ENCODE peak calls at places on chromosomes 11 and 22, in six cellular contexts. Q is heart right ventricle, H is IMR-90, X is mesendoderm, N is GM23248, O is thyroid gland. P is an unnamed sample.

GRCh38 chr11:1913271-1914060 is 6.0 kb upstream of the TNNT3 start:
- DNase-seq in Q (no peak), H (no peak), X (no peak), N (no peak), O (no peak), P (peak; percentile 28)

GRCh38 chr11:111855506-111855905 is 15.9 kb downstream of the ALG9 start:
- DNase-seq in Q (no peak), H (no peak), X (no peak), N (no peak), O (no peak), P (no peak)

GRCh38 chr11:1931791-1932480 is 12.4 kb downstream of the TNNT3 start:
- DNase-seq in Q (no peak), H (no peak), X (no peak), N (no peak), O (no peak), P (no peak)

GRCh38 chr11:135069043-135069442 is 657.0 kb upstream of the B3GAT1 start:
- DNase-seq in Q (no peak), H (no peak), X (peak; percentile 33), N (no peak), O (no peak), P (no peak)

GRCh38 chr11:8839957-8840945 is 70.7 kb upstream of the AKIP1 start:
- DNase-seq in Q (no peak), H (peak; percentile 74), X (peak; percentile 65), N (peak; percentile 25), O (peak; percentile 70), P (peak; percentile 37)

GRCh38 chr11:47943721-47944554 is 36.4 kb upstream of the PTPRJ start:
- DNase-seq in Q (no peak), H (no peak), X (peak; percentile 91), N (no peak), O (peak; percentile 53), P (no peak)

GRCh38 chr22:30855677-30856518 is 112.7 kb downstream of the MORC2 start:
- DNase-seq in Q (no peak), H (no peak), X (no peak), N (peak; percentile 46), O (no peak), P (no peak)

GRCh38 chr11:61961570-61962212 is 5.7 kb downstream of the FTH1 start:
- DNase-seq in Q (peak; percentile 67), H (no peak), X (no peak), N (peak; percentile 73), O (no peak), P (peak; percentile 68)

GRCh38 chr22:45200862-45201511 is 37.3 kb downstream of the NUP50 start:
- DNase-seq in Q (no peak), H (peak; percentile 98), X (peak; percentile 66), N (no peak), O (no peak), P (no peak)

GRCh38 chr11:120789391-120789790 is 234.5 kb upstream of the TBCEL start:
- DNase-seq in Q (no peak), H (no peak), X (no peak), N (no peak), O (no peak), P (no peak)

GRCh38 chr11:94678901-94679300 is 89.3 kb upstream of the AMOTL1 start:
- DNase-seq in Q (no peak), H (no peak), X (no peak), N (no peak), O (no peak), P (no peak)

GRCh38 chr22:44661070-44661469 is 40.9 kb upstream of the PRR5 start:
- DNase-seq in Q (no peak), H (no peak), X (peak; percentile 88), N (peak; percentile 47), O (no peak), P (peak; percentile 18)

GRCh38 chr11:122727101-122727929 is 71.8 kb downstream of the UBASH3B start:
- DNase-seq in Q (no peak), H (no peak), X (no peak), N (peak; percentile 37), O (no peak), P (no peak)
- H3K4me1 ChIP-seq in Q (peaks cover 20% of the 10 kb centered on the region), H (peaks cover 28% of the 10 kb centered on the region), X (peaks cover 4% of the 10 kb centered on the region), N (peaks cover 49% of the 10 kb centered on the region), O (no peaks in the 10 kb centered on the region), P (peaks cover 15% of the 10 kb centered on the region)

DNA sequence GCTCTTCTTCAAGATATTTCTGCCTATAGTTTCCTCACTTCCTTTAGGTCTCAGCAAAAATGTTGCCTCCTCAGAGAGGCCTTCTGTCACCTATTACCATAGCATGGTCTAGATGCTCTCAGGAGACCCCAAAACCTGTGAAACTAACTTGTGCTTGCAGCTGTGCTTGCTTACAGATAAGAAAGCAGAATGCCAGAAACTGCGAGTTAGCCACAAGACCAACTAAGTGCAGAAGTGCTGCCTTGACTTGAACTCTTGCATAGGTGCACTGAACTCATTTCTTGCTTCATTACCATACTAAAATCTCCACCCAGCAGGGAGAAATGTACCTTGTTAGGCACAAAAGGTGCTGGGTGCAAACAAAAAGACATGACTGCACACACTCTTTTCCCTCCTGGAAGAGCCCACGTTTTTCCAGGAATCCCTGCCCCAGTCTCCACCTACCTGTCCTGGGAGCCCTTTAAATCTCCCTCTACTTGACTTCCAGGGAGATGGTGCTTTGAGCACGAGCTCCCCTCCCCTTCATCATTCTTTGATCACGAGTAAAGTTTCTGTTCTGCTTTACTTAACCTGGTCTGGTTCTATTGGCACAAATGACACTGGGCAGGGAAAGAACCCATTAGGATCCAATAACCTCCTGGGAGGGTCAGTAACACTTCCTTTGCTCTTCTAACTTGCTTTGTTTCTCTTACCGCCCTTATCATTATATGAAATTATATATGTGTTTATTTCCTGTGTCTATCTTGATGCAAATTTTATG is 137.7 kb upstream of the DDI1 start:
- DNase-seq in Q (no peak), H (no peak), X (no peak), N (no peak), O (no peak), P (no peak)
- H3K4me1 ChIP-seq in Q (peaks cover 2% of the 10 kb centered on the region), H (peaks cover 8% of the 10 kb centered on the region), X (peaks cover 3% of the 10 kb centered on the region), N (peaks cover 11% of the 10 kb centered on the region), O (no peaks in the 10 kb centered on the region), P (no peaks in the 10 kb centered on the region)

GRCh38 chr11:69703711-69704507 is at the start of gene FGF19:
- DNase-seq in Q (no peak), H (no peak), X (peak; percentile 64), N (peak; percentile 28), O (no peak), P (no peak)
- H3K4me1 ChIP-seq in Q (peaks cover 41% of the 10 kb centered on the region), H (peaks cover 2% of the 10 kb centered on the region), X (no peaks in the 10 kb centered on the region), N (no peaks in the 10 kb centered on the region), O (peaks cover 35% of the 10 kb centered on the region), P (peaks cover 14% of the 10 kb centered on the region)

DNA sequence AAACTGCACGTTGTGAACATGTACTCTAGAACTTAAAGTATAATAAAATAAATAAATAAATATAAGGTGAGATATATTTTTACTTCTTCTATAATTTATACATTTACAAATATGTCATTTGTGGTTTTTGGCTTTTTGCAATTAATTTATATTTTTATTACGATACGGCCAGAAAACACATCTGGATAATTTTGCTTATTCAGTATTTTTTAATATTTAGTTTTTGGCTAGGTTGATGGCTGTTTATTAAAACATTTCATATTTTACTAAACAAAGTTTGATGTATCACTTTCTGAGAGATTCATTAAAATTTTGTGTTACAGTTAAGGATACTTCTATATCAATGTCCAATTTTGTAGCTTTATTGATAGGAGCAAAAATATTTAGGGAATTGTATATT is 15.7 kb upstream of the TYR start:
- DNase-seq in Q (no peak), H (no peak), X (no peak), N (no peak), O (no peak), P (no peak)
- H3K4me1 ChIP-seq in Q (no peaks in the 10 kb centered on the region), H (no peaks in the 10 kb centered on the region), X (no peaks in the 10 kb centered on the region), N (no peaks in the 10 kb centered on the region), O (no peaks in the 10 kb centered on the region), P (no peaks in the 10 kb centered on the region)

GRCh38 chr11:130689222-130689908 is 226.9 kb downstream of the SNX19 start:
- DNase-seq in Q (no peak), H (no peak), X (no peak), N (no peak), O (no peak), P (no peak)
- H3K4me1 ChIP-seq in Q (no peaks in the 10 kb centered on the region), H (no peaks in the 10 kb centered on the region), X (no peaks in the 10 kb centered on the region), N (peaks cover 7% of the 10 kb centered on the region), O (peaks cover 8% of the 10 kb centered on the region), P (no peaks in the 10 kb centered on the region)

GRCh38 chr11:31813961-31814868 is 3.1 kb upstream of the PAX6 start:
- DNase-seq in Q (no peak), H (no peak), X (peak; percentile 57), N (no peak), O (no peak), P (no peak)
- H3K4me1 ChIP-seq in Q (peaks cover 87% of the 10 kb centered on the region), H (no peaks in the 10 kb centered on the region), X (peaks cover 7% of the 10 kb centered on the region), N (peaks cover 15% of the 10 kb centered on the region), O (peaks cover 93% of the 10 kb centered on the region), P (peaks cover 55% of the 10 kb centered on the region)